ENCODE peak calls at places on chromosomes 13 and 19, in seven cellular contexts. One of them, this sample, is unnamed.

GRCh38 chr13:25904830-25905229 is 147.0 kb downstream of the SHISA2 start:
- DNase-seq in GM23338: no peak
- DNase-seq in heart right ventricle: no peak
- DNase-seq in choroid plexus epithelial cell: no peak
- DNase-seq in K562: no peak
- DNase-seq in body of pancreas: no peak
- DNase-seq in AG10803: no peak
- DNase-seq in this sample: no peak

GRCh38 chr19:799076-799881 is 2.0 kb downstream of the PTBP1 start:
- DNase-seq in AG10803: peak; percentile 53
- DNase-seq in choroid plexus epithelial cell: peak; percentile 67
- DNase-seq in heart right ventricle: no peak
- DNase-seq in K562: peak; percentile 64
- DNase-seq in body of pancreas: peak; percentile 65
- DNase-seq in GM23338: peak; percentile 56
- DNase-seq in this sample: peak; percentile 72

GRCh38 chr19:39433480-39434079 is 2.2 kb downstream of the RPS16 start:
- DNase-seq in choroid plexus epithelial cell: no peak
- DNase-seq in K562: no peak
- DNase-seq in heart right ventricle: no peak
- DNase-seq in GM23338: no peak
- DNase-seq in body of pancreas: no peak
- DNase-seq in AG10803: no peak
- DNase-seq in this sample: no peak

GRCh38 chr13:105336706-105337582 is 1198.5 kb downstream of the EFNB2 start:
- DNase-seq in AG10803: peak; percentile 78
- DNase-seq in K562: no peak
- DNase-seq in GM23338: no peak
- DNase-seq in body of pancreas: no peak
- DNase-seq in choroid plexus epithelial cell: peak; percentile 52
- DNase-seq in heart right ventricle: no peak
- DNase-seq in this sample: peak; percentile 2

GRCh38 chr19:48390188-48391099 is 907 bp downstream of the KDELR1 start:
- DNase-seq in body of pancreas: peak; percentile 72
- DNase-seq in GM23338: peak; percentile 82
- DNase-seq in choroid plexus epithelial cell: peak; percentile 72
- DNase-seq in heart right ventricle: peak; percentile 74
- DNase-seq in K562: peak; percentile 82
- DNase-seq in AG10803: peak; percentile 63
- DNase-seq in this sample: peak; percentile 65

GRCh38 chr13:41139296-41139966 is 6.8 kb upstream of the KBTBD6 start:
- DNase-seq in choroid plexus epithelial cell: no peak
- DNase-seq in GM23338: no peak
- DNase-seq in AG10803: peak; percentile 24
- DNase-seq in K562: no peak
- DNase-seq in heart right ventricle: no peak
- DNase-seq in body of pancreas: no peak
- DNase-seq in this sample: peak; percentile 30

GRCh38 chr13:100089633-100090032 is 740 bp downstream of the PCCA start:
- DNase-seq in body of pancreas: peak; percentile 31
- DNase-seq in K562: peak; percentile 10
- DNase-seq in choroid plexus epithelial cell: peak; percentile 34
- DNase-seq in heart right ventricle: no peak
- DNase-seq in AG10803: no peak
- DNase-seq in GM23338: no peak
- DNase-seq in this sample: peak; percentile 42

GRCh38 chr13:33034897-33035296 is 18.7 kb downstream of the KL start:
- DNase-seq in heart right ventricle: no peak
- DNase-seq in K562: no peak
- DNase-seq in AG10803: peak; percentile 25
- DNase-seq in GM23338: no peak
- DNase-seq in choroid plexus epithelial cell: peak; percentile 32
- DNase-seq in body of pancreas: no peak
- DNase-seq in this sample: peak; percentile 61

GRCh38 chr19:32498641-32499200 is 82.3 kb upstream of the PDCD5 start:
- DNase-seq in K562: no peak
- DNase-seq in heart right ventricle: no peak
- DNase-seq in GM23338: no peak
- DNase-seq in choroid plexus epithelial cell: no peak
- DNase-seq in AG10803: no peak
- DNase-seq in body of pancreas: no peak
- DNase-seq in this sample: no peak

GRCh38 chr19:27966390-27966816 is 1246.5 kb downstream of the UQCRFS1 start:
- DNase-seq in choroid plexus epithelial cell: peak; percentile 52
- DNase-seq in AG10803: peak; percentile 21
- DNase-seq in body of pancreas: no peak
- DNase-seq in GM23338: peak; percentile 51
- DNase-seq in heart right ventricle: no peak
- DNase-seq in K562: peak; percentile 18
- DNase-seq in this sample: peak; percentile 8

GRCh38 chr13:50228527-50228926 is 213.3 kb downstream of the KCNRG start:
- DNase-seq in AG10803: no peak
- DNase-seq in heart right ventricle: no peak
- DNase-seq in GM23338: no peak
- DNase-seq in choroid plexus epithelial cell: no peak
- DNase-seq in K562: no peak
- DNase-seq in body of pancreas: no peak
- DNase-seq in this sample: no peak

GRCh38 chr13:50226515-50227147 is 211.4 kb downstream of the KCNRG start:
- DNase-seq in choroid plexus epithelial cell: no peak
- DNase-seq in heart right ventricle: no peak
- DNase-seq in K562: no peak
- DNase-seq in body of pancreas: no peak
- DNase-seq in AG10803: no peak
- DNase-seq in GM23338: no peak
- DNase-seq in this sample: no peak

GRCh38 chr13:50230365-50230978 is 215.2 kb downstream of the KCNRG start:
- DNase-seq in AG10803: peak; percentile 68
- DNase-seq in GM23338: no peak
- DNase-seq in body of pancreas: no peak
- DNase-seq in choroid plexus epithelial cell: peak; percentile 90
- DNase-seq in heart right ventricle: no peak
- DNase-seq in K562: no peak
- DNase-seq in this sample: peak; percentile 92

GRCh38 chr13:50227356-50227755 is 212.1 kb downstream of the KCNRG start:
- DNase-seq in K562: no peak
- DNase-seq in AG10803: no peak
- DNase-seq in body of pancreas: no peak
- DNase-seq in heart right ventricle: no peak
- DNase-seq in GM23338: no peak
- DNase-seq in choroid plexus epithelial cell: no peak
- DNase-seq in this sample: no peak

GRCh38 chr13:50229935-50230334 is 214.7 kb downstream of the KCNRG start:
- DNase-seq in AG10803: no peak
- DNase-seq in body of pancreas: no peak
- DNase-seq in GM23338: no peak
- DNase-seq in K562: no peak
- DNase-seq in choroid plexus epithelial cell: peak; percentile 39
- DNase-seq in heart right ventricle: no peak
- DNase-seq in this sample: no peak
- H3K4me3 ChIP-seq in AG10803: no peak overlapping the region
- H3K4me3 ChIP-seq in body of pancreas: no peak overlapping the region
- H3K4me3 ChIP-seq in GM23338: no peak overlapping the region
- H3K4me3 ChIP-seq in K562: no peak overlapping the region
- H3K4me3 ChIP-seq in choroid plexus epithelial cell: no peak overlapping the region
- H3K4me3 ChIP-seq in heart right ventricle: no peak overlapping the region
- H3K4me3 ChIP-seq in this sample: no peak overlapping the region

GRCh38 chr19:16288544-16288943 is 36.1 kb upstream of the KLF2 start:
- DNase-seq in K562: no peak
- DNase-seq in GM23338: no peak
- DNase-seq in choroid plexus epithelial cell: peak; percentile 26
- DNase-seq in body of pancreas: no peak
- DNase-seq in heart right ventricle: no peak
- DNase-seq in AG10803: peak; percentile 45
- DNase-seq in this sample: peak; percentile 60

GRCh38 chr19:16281743-16282142 is 42.9 kb upstream of the KLF2 start:
- DNase-seq in K562: no peak
- DNase-seq in GM23338: no peak
- DNase-seq in heart right ventricle: no peak
- DNase-seq in choroid plexus epithelial cell: no peak
- DNase-seq in body of pancreas: no peak
- DNase-seq in AG10803: no peak
- DNase-seq in this sample: no peak

GRCh38 chr19:16283103-16283469 is 41.5 kb upstream of the KLF2 start:
- DNase-seq in body of pancreas: no peak
- DNase-seq in GM23338: no peak
- DNase-seq in choroid plexus epithelial cell: no peak
- DNase-seq in AG10803: no peak
- DNase-seq in K562: no peak
- DNase-seq in heart right ventricle: no peak
- DNase-seq in this sample: no peak

GRCh38 chr19:16289594-16289993 is 35.0 kb upstream of the KLF2 start:
- DNase-seq in body of pancreas: no peak
- DNase-seq in AG10803: no peak
- DNase-seq in heart right ventricle: no peak
- DNase-seq in choroid plexus epithelial cell: no peak
- DNase-seq in K562: no peak
- DNase-seq in GM23338: no peak
- DNase-seq in this sample: no peak

DNA sequence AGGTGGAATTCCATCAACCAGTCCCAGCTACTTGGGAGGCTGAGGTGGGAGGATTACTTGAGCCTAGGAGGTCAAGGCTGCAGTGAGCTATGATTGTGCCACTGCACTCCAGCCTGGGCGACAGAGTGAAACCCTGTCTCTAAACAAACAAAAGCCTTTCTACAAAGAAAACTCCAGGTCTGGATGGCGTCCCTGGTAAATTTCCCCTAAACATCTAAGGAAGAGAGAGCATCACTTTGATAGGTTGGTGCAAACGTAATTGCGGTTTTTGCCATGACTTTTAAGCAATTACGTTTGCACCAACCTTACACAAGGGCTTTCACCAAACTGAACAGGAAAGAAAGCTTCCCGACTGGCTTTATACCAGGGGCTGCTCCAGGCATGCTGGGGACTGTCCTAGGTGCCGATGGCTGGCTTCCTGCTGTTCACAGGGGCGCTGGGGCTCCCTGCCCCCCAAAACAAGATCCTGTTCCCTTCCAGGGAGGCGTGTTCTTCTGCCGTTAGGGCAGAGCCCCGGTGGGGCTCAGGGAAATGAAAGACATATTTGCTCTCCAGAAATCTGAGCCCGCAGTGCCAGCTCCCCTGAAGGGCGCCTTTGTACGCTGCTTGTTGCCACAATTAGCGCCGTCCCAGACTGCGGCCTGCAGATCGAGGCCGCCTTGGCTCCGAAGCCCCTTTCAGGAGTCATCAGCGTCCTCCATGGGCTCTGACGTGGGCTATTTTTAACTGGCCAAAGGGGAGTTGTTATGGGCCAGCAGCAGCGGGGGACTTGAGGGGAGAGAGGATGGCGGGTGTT is 38.7 kb upstream of the KLF2 start:
- DNase-seq in GM23338: peak; percentile 46
- DNase-seq in choroid plexus epithelial cell: no peak
- DNase-seq in AG10803: no peak
- DNase-seq in K562: no peak
- DNase-seq in body of pancreas: no peak
- DNase-seq in heart right ventricle: peak; percentile 28
- DNase-seq in this sample: no peak
- H3K4me3 ChIP-seq in GM23338: no peak overlapping the region
- H3K4me3 ChIP-seq in choroid plexus epithelial cell: no peak overlapping the region
- H3K4me3 ChIP-seq in AG10803: no peak overlapping the region
- H3K4me3 ChIP-seq in K562: no peak overlapping the region
- H3K4me3 ChIP-seq in body of pancreas: no peak overlapping the region
- H3K4me3 ChIP-seq in heart right ventricle: no peak overlapping the region
- H3K4me3 ChIP-seq in this sample: no peak overlapping the region

GRCh38 chr13:49241296-49241695 is 6.4 kb upstream of the CDADC1 start:
- DNase-seq in body of pancreas: no peak
- DNase-seq in AG10803: no peak
- DNase-seq in GM23338: no peak
- DNase-seq in K562: no peak
- DNase-seq in heart right ventricle: no peak
- DNase-seq in choroid plexus epithelial cell: no peak
- DNase-seq in this sample: no peak

GRCh38 chr13:49234741-49235140 is 13.0 kb upstream of the CDADC1 start:
- DNase-seq in body of pancreas: no peak
- DNase-seq in AG10803: no peak
- DNase-seq in choroid plexus epithelial cell: no peak
- DNase-seq in heart right ventricle: no peak
- DNase-seq in K562: no peak
- DNase-seq in GM23338: no peak
- DNase-seq in this sample: no peak

GRCh38 chr13:49240017-49240416 is 7.7 kb upstream of the CDADC1 start:
- DNase-seq in choroid plexus epithelial cell: peak; percentile 64
- DNase-seq in K562: peak; percentile 30
- DNase-seq in AG10803: no peak
- DNase-seq in GM23338: peak; percentile 67
- DNase-seq in body of pancreas: peak; percentile 16
- DNase-seq in heart right ventricle: no peak
- DNase-seq in this sample: peak; percentile 35

GRCh38 chr13:49235856-49236431 is 11.8 kb upstream of the CDADC1 start:
- DNase-seq in K562: no peak
- DNase-seq in AG10803: no peak
- DNase-seq in heart right ventricle: no peak
- DNase-seq in choroid plexus epithelial cell: no peak
- DNase-seq in GM23338: no peak
- DNase-seq in body of pancreas: no peak
- DNase-seq in this sample: no peak

DNA sequence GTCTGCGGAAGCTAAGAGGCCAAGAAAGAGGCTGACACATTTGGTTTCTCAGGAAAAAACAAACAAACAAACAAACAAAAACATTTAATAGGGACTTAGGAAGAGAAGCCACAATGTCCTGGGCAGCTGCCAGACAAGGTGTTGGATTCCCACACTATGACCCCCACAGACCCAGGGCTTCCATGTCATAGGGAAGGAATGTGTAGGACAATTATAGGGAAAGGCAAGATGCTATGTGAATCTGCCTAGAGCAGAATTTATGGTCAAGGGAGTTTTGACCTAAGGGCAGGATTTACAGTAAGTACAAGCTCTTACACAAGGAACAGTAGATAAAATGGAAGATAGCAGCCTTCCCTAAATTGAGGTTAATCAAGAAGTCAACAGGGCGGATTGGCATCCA is 9.1 kb upstream of the CDADC1 start:
- DNase-seq in heart right ventricle: no peak
- DNase-seq in AG10803: no peak
- DNase-seq in choroid plexus epithelial cell: no peak
- DNase-seq in GM23338: no peak
- DNase-seq in body of pancreas: no peak
- DNase-seq in K562: no peak
- DNase-seq in this sample: no peak
- H3K4me3 ChIP-seq in heart right ventricle: no peak overlapping the region
- H3K4me3 ChIP-seq in AG10803: no peak overlapping the region
- H3K4me3 ChIP-seq in choroid plexus epithelial cell: no peak overlapping the region
- H3K4me3 ChIP-seq in GM23338: no peak overlapping the region
- H3K4me3 ChIP-seq in body of pancreas: no peak overlapping the region
- H3K4me3 ChIP-seq in K562: no peak overlapping the region
- H3K4me3 ChIP-seq in this sample: no peak overlapping the region

DNA sequence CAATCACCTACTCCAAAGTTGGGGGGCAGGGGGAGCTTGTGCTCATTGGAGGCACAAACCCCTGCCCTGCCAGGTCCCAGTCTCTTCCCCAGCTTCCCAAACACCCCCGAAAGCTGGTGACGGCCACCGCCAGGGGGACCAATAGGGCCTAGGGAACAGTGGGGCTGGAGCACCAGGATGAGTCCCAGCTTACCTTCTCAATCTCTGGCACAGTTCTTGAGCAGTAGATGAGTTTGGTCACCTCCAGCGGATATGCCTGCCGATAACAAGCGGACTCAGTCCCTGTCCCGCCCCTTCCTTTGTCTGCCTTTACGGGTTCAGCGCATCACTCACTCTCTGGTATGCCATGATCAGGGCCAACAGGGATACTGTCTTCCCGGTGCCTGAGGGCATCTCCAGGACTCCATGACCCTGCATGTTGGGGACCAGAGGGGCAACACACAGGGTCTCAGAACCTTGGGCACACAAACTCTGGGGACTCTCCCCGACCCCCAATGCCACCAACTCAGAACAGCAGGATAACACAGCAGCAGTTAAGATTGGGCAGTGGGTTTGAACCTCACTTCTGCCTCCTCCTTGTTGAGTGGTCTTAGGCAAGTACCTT is 1.5 kb downstream of the ERCC2 start:
- DNase-seq in body of pancreas: no peak
- DNase-seq in heart right ventricle: no peak
- DNase-seq in GM23338: peak; percentile 40
- DNase-seq in choroid plexus epithelial cell: no peak
- DNase-seq in K562: no peak
- DNase-seq in AG10803: no peak
- DNase-seq in this sample: no peak
- H3K4me3 ChIP-seq in body of pancreas: no peak overlapping the region
- H3K4me3 ChIP-seq in heart right ventricle: no peak overlapping the region
- H3K4me3 ChIP-seq in GM23338: peak overlapping the region; percentile 89
- H3K4me3 ChIP-seq in choroid plexus epithelial cell: no peak overlapping the region
- H3K4me3 ChIP-seq in K562: no peak overlapping the region
- H3K4me3 ChIP-seq in AG10803: peak overlapping the region; percentile 12
- H3K4me3 ChIP-seq in this sample: no peak overlapping the region

This sample was measured in fibroblast of villous mesenchyme.